ENCODE peak calls at places on chromosome 16, in nine cellular contexts. J is foreskin keratinocyte; K is cardiac fibroblast; Y is activated effector memory CD4-positive, alpha-beta T cell treated with anti-CD3 and anti-CD28 coated beads, Interleukin-2, amount 50 U/mL, for 16 hours; V is stimulated activated CD4-positive, alpha-beta T cell treated with anti-CD3 and anti-CD28 coated beads, TNF-alpha, amount 100 ng/mL, for 24 hours; G is spleen; W is nucleus accumbens; O is T-helper 2 cell; Q is T-cell. M is an unnamed sample.

GRCh38 chr16:89711601-89712475 is 8.9 kb downstream of the VPS9D1 start:
- DNase-seq in V (peak), K (peak), O (peak), Q (peak), Y (peak), W (no peak), G (peak), J (no peak), M (no peak)

GRCh38 chr16:24348511-24349290 is 92.6 kb downstream of the CACNG3 start:
- DNase-seq in K (no peak), V (no peak), W (no peak), Y (no peak), Q (no peak), J (no peak), O (no peak), G (no peak), M (no peak)

GRCh38 chr16:73011926-73012325 is 36.0 kb downstream of the ZFHX3 start:
- DNase-seq in J (no peak), V (no peak), G (no peak), O (no peak), K (no peak), Y (peak), Q (no peak), W (no peak), M (no peak)

GRCh38 chr16:9262941-9263340 is 171.5 kb downstream of the HAPSTR1 start:
- DNase-seq in G (no peak), W (no peak), K (no peak), Y (no peak), V (no peak), J (no peak), O (no peak), Q (no peak), M (no peak)

GRCh38 chr16:17776465-17776864 is 305.7 kb upstream of the XYLT1 start:
- DNase-seq in O (no peak), W (no peak), V (no peak), J (no peak), K (no peak), Y (no peak), G (no peak), Q (no peak), M (no peak)

GRCh38 chr16:87582221-87582965 is 19.9 kb upstream of the JPH3 start:
- DNase-seq in Y (no peak), Q (no peak), J (no peak), O (no peak), G (peak), K (peak), W (no peak), V (no peak), M (no peak)

GRCh38 chr16:4283939-4284338 is 11.1 kb upstream of the TFAP4 start:
- DNase-seq in Q (no peak), V (no peak), O (no peak), K (peak), Y (no peak), J (peak), W (no peak), G (no peak), M (no peak)

GRCh38 chr16:31568577-31569359 is 41.1 kb downstream of the AHSP start:
- DNase-seq in K (peak), W (no peak), V (no peak), J (no peak), Y (no peak), Q (no peak), G (no peak), O (no peak), M (no peak)

GRCh38 chr16:85253127-85253941 is 141.1 kb upstream of the CIBAR2 start:
- DNase-seq in O (peak), Q (peak), Y (peak), G (peak), J (no peak), K (peak), V (peak), W (peak), M (no peak)

GRCh38 chr16:58044266-58045019 is 18.9 kb downstream of the MMP15 start:
- DNase-seq in Q (no peak), K (no peak), V (no peak), Y (no peak), G (no peak), J (no peak), O (no peak), W (no peak), M (no peak)

GRCh38 chr16:82038941-82039340 is 3.9 kb downstream of the HSD17B2 start:
- DNase-seq in Q (no peak), G (no peak), W (no peak), K (no peak), O (no peak), V (no peak), J (no peak), Y (no peak), M (no peak)

GRCh38 chr16:12158428-12158827 is 181.9 kb downstream of the SNX29 start:
- DNase-seq in G (peak), K (peak), V (no peak), W (no peak), Y (no peak), O (no peak), Q (no peak), J (peak), M (no peak)

M was measured in GM12864.